ENCODE peak calls at places on chromosome 11, in five cellular contexts. One of them, this sample, is unnamed.

GRCh38 chr11:127965947-127966668 is 621.2 kb downstream of the ETS1 start:
- DNase-seq in progenitor cell of endocrine pancreas: no peak
- DNase-seq in HEK293T: no peak
- DNase-seq in upper lobe of right lung: no peak
- DNase-seq in activated effector memory CD4-positive, alpha-beta T cell treated with Interleukin-2 at 50 U/mL for 16 hours: no peak
- DNase-seq in this sample: no peak

GRCh38 chr11:107716884-107717532 is 5.2 kb upstream of the SLN start:
- DNase-seq in activated effector memory CD4-positive, alpha-beta T cell treated with Interleukin-2 at 50 U/mL for 16 hours: no peak
- DNase-seq in upper lobe of right lung: no peak
- DNase-seq in progenitor cell of endocrine pancreas: no peak
- DNase-seq in HEK293T: no peak
- DNase-seq in this sample: no peak

GRCh38 chr11:75522645-75523044 is 3.1 kb downstream of the GDPD5 start:
- DNase-seq in progenitor cell of endocrine pancreas: no peak
- DNase-seq in activated effector memory CD4-positive, alpha-beta T cell treated with Interleukin-2 at 50 U/mL for 16 hours: no peak
- DNase-seq in upper lobe of right lung: no peak
- DNase-seq in HEK293T: no peak
- DNase-seq in this sample: no peak

GRCh38 chr11:110447897-110448522 is 18.3 kb downstream of the FDX1 start:
- DNase-seq in HEK293T: no peak
- DNase-seq in progenitor cell of endocrine pancreas: no peak
- DNase-seq in activated effector memory CD4-positive, alpha-beta T cell treated with Interleukin-2 at 50 U/mL for 16 hours: no peak
- DNase-seq in upper lobe of right lung: no peak
- DNase-seq in this sample: no peak

GRCh38 chr11:66081505-66081904 is 11.4 kb downstream of the PACS1 start:
- DNase-seq in activated effector memory CD4-positive, alpha-beta T cell treated with Interleukin-2 at 50 U/mL for 16 hours: peak; percentile 75
- DNase-seq in progenitor cell of endocrine pancreas: no peak
- DNase-seq in upper lobe of right lung: no peak
- DNase-seq in HEK293T: no peak
- DNase-seq in this sample: no peak

GRCh38 chr11:130448416-130449068 is at the start of gene ADAMTS15:
- DNase-seq in activated effector memory CD4-positive, alpha-beta T cell treated with Interleukin-2 at 50 U/mL for 16 hours: no peak
- DNase-seq in progenitor cell of endocrine pancreas: peak; percentile 68
- DNase-seq in HEK293T: peak; percentile 88
- DNase-seq in upper lobe of right lung: peak; percentile 93
- DNase-seq in this sample: peak; percentile 88

GRCh38 chr11:130313383-130314183 is 1.1 kb downstream of the ZBTB44 start:
- DNase-seq in activated effector memory CD4-positive, alpha-beta T cell treated with Interleukin-2 at 50 U/mL for 16 hours: no peak
- DNase-seq in HEK293T: no peak
- DNase-seq in progenitor cell of endocrine pancreas: no peak
- DNase-seq in upper lobe of right lung: no peak
- DNase-seq in this sample: no peak

GRCh38 chr11:15830730-15831443 is 525.5 kb downstream of the SOX6 start:
- DNase-seq in HEK293T: no peak
- DNase-seq in progenitor cell of endocrine pancreas: no peak
- DNase-seq in activated effector memory CD4-positive, alpha-beta T cell treated with Interleukin-2 at 50 U/mL for 16 hours: no peak
- DNase-seq in upper lobe of right lung: no peak
- DNase-seq in this sample: no peak

GRCh38 chr11:2212411-2213251 is 41.0 kb upstream of the TH start:
- DNase-seq in HEK293T: no peak
- DNase-seq in activated effector memory CD4-positive, alpha-beta T cell treated with Interleukin-2 at 50 U/mL for 16 hours: no peak
- DNase-seq in upper lobe of right lung: peak; percentile 48
- DNase-seq in progenitor cell of endocrine pancreas: peak; percentile 9
- DNase-seq in this sample: peak; percentile 49

GRCh38 chr11:35918716-35919115 is 25.1 kb upstream of the LDLRAD3 start:
- DNase-seq in progenitor cell of endocrine pancreas: no peak
- DNase-seq in HEK293T: no peak
- DNase-seq in upper lobe of right lung: no peak
- DNase-seq in activated effector memory CD4-positive, alpha-beta T cell treated with Interleukin-2 at 50 U/mL for 16 hours: no peak
- DNase-seq in this sample: no peak

GRCh38 chr11:26572770-26573402 is 823 bp upstream of the MUC15 start:
- DNase-seq in progenitor cell of endocrine pancreas: no peak
- DNase-seq in HEK293T: no peak
- DNase-seq in activated effector memory CD4-positive, alpha-beta T cell treated with Interleukin-2 at 50 U/mL for 16 hours: no peak
- DNase-seq in upper lobe of right lung: no peak
- DNase-seq in this sample: no peak

GRCh38 chr11:86869966-86870570 is 69.7 kb downstream of the PRSS23 start:
- DNase-seq in HEK293T: peak; percentile 79
- DNase-seq in progenitor cell of endocrine pancreas: peak; percentile 17
- DNase-seq in upper lobe of right lung: no peak
- DNase-seq in activated effector memory CD4-positive, alpha-beta T cell treated with Interleukin-2 at 50 U/mL for 16 hours: no peak
- DNase-seq in this sample: peak; percentile 85

GRCh38 chr11:8081591-8082021 is 595 bp downstream of the TUB start:
- DNase-seq in HEK293T: peak; percentile 27
- DNase-seq in activated effector memory CD4-positive, alpha-beta T cell treated with Interleukin-2 at 50 U/mL for 16 hours: no peak
- DNase-seq in upper lobe of right lung: no peak
- DNase-seq in progenitor cell of endocrine pancreas: no peak
- DNase-seq in this sample: no peak